ENCODE peak calls at places on chromosomes 1 and 21, in five cellular contexts. One of them, this sample, is unnamed.

GRCh38 chr21:22278366-22278765 is 1280.2 kb downstream of the NCAM2 start:
- DNase-seq in thoracic aorta: no peak
- DNase-seq in PC-9: peak; percentile 56
- DNase-seq in uterus: no peak
- DNase-seq in astrocyte: no peak
- DNase-seq in this sample: no peak

GRCh38 chr1:65510961-65511360 is 90.5 kb downstream of the LEPR start:
- DNase-seq in astrocyte: no peak
- DNase-seq in uterus: no peak
- DNase-seq in thoracic aorta: no peak
- DNase-seq in PC-9: no peak
- DNase-seq in this sample: no peak

GRCh38 chr1:161838362-161838761 is 72.2 kb downstream of the ATF6 start:
- DNase-seq in uterus: no peak
- DNase-seq in astrocyte: no peak
- DNase-seq in PC-9: no peak
- DNase-seq in thoracic aorta: no peak
- DNase-seq in this sample: no peak

GRCh38 chr1:39652105-39652504 is 12.7 kb upstream of the HEYL start:
- DNase-seq in thoracic aorta: no peak
- DNase-seq in uterus: no peak
- DNase-seq in astrocyte: no peak
- DNase-seq in PC-9: no peak
- DNase-seq in this sample: no peak

GRCh38 chr21:28513450-28513849 is 479.2 kb downstream of the LTN1 start:
- DNase-seq in astrocyte: peak; percentile 29
- DNase-seq in PC-9: no peak
- DNase-seq in uterus: no peak
- DNase-seq in thoracic aorta: no peak
- DNase-seq in this sample: no peak

GRCh38 chr21:20856926-20857325 is 141.3 kb upstream of the NCAM2 start:
- DNase-seq in PC-9: no peak
- DNase-seq in astrocyte: no peak
- DNase-seq in thoracic aorta: no peak
- DNase-seq in uterus: no peak
- DNase-seq in this sample: no peak

GRCh38 chr1:159436469-159436868 is 3.1 kb upstream of the OR10J1 start:
- DNase-seq in PC-9: no peak
- DNase-seq in thoracic aorta: no peak
- DNase-seq in uterus: no peak
- DNase-seq in astrocyte: no peak
- DNase-seq in this sample: no peak

GRCh38 chr1:151991663-151992344 is 1.9 kb downstream of the S100A10 start:
- DNase-seq in astrocyte: no peak
- DNase-seq in PC-9: peak; percentile 34
- DNase-seq in uterus: no peak
- DNase-seq in thoracic aorta: no peak
- DNase-seq in this sample: no peak

GRCh38 chr1:53091841-53092645 is 30.0 kb downstream of the PODN start:
- DNase-seq in thoracic aorta: no peak
- DNase-seq in astrocyte: peak; percentile 47
- DNase-seq in PC-9: no peak
- DNase-seq in uterus: no peak
- DNase-seq in this sample: peak; percentile 60

GRCh38 chr1:185139231-185139630 is 17.5 kb downstream of the TRMT1L start:
- DNase-seq in astrocyte: no peak
- DNase-seq in thoracic aorta: no peak
- DNase-seq in PC-9: no peak
- DNase-seq in uterus: no peak
- DNase-seq in this sample: no peak

GRCh38 chr1:59062743-59063142 is 234.2 kb upstream of the FGGY start:
- DNase-seq in PC-9: no peak
- DNase-seq in astrocyte: peak; percentile 82
- DNase-seq in uterus: peak; percentile 59
- DNase-seq in thoracic aorta: peak; percentile 33
- DNase-seq in this sample: no peak

GRCh38 chr1:43039228-43040055 is 80.8 kb upstream of the SLC2A1 start:
- DNase-seq in thoracic aorta: no peak
- DNase-seq in astrocyte: no peak
- DNase-seq in uterus: no peak
- DNase-seq in PC-9: no peak
- DNase-seq in this sample: no peak

GRCh38 chr1:43285269-43285986 is at the start of gene C1orf210:
- DNase-seq in thoracic aorta: no peak
- DNase-seq in PC-9: peak; percentile 91
- DNase-seq in uterus: no peak
- DNase-seq in astrocyte: no peak
- DNase-seq in this sample: peak; percentile 91

GRCh38 chr21:35225573-35225972 is 176.5 kb upstream of the RUNX1 start:
- DNase-seq in PC-9: no peak
- DNase-seq in astrocyte: no peak
- DNase-seq in uterus: no peak
- DNase-seq in thoracic aorta: no peak
- DNase-seq in this sample: no peak

GRCh38 chr1:116777831-116778830 is 23.9 kb downstream of the CD2 start:
- DNase-seq in astrocyte: peak; percentile 81
- DNase-seq in PC-9: peak; percentile 37
- DNase-seq in thoracic aorta: no peak
- DNase-seq in uterus: no peak
- DNase-seq in this sample: no peak

GRCh38 chr1:41673806-41674205 is 189.3 kb upstream of the EDN2 start:
- DNase-seq in PC-9: no peak
- DNase-seq in astrocyte: no peak
- DNase-seq in uterus: no peak
- DNase-seq in thoracic aorta: no peak
- DNase-seq in this sample: no peak

GRCh38 chr1:167905671-167906070 is 8.3 kb downstream of the ADCY10 start:
- DNase-seq in astrocyte: no peak
- DNase-seq in PC-9: no peak
- DNase-seq in uterus: no peak
- DNase-seq in thoracic aorta: no peak
- DNase-seq in this sample: no peak

GRCh38 chr1:171869097-171869496 is 27.8 kb downstream of the DNM3 start:
- DNase-seq in uterus: no peak
- DNase-seq in astrocyte: no peak
- DNase-seq in thoracic aorta: no peak
- DNase-seq in PC-9: no peak
- DNase-seq in this sample: no peak

GRCh38 chr1:193562121-193562520 is 375.7 kb upstream of the B3GALT2 start:
- DNase-seq in PC-9: no peak
- DNase-seq in astrocyte: no peak
- DNase-seq in thoracic aorta: no peak
- DNase-seq in uterus: no peak
- DNase-seq in this sample: no peak

GRCh38 chr1:15066191-15066590 is 87.4 kb upstream of the TMEM51 start:
- DNase-seq in thoracic aorta: no peak
- DNase-seq in PC-9: no peak
- DNase-seq in uterus: no peak
- DNase-seq in astrocyte: no peak
- DNase-seq in this sample: no peak

GRCh38 chr1:205319081-205320018 is 2.2 kb downstream of the NUAK2 start:
- DNase-seq in PC-9: peak; percentile 76
- DNase-seq in thoracic aorta: no peak
- DNase-seq in astrocyte: peak; percentile 69
- DNase-seq in uterus: peak; percentile 27
- DNase-seq in this sample: peak; percentile 85

GRCh38 chr21:39954570-39954969 is 87.3 kb downstream of the PCP4 start:
- DNase-seq in PC-9: no peak
- DNase-seq in astrocyte: no peak
- DNase-seq in thoracic aorta: no peak
- DNase-seq in uterus: no peak
- DNase-seq in this sample: no peak

GRCh38 chr1:100323428-100324106 is 28.7 kb upstream of the CDC14A start:
- DNase-seq in thoracic aorta: no peak
- DNase-seq in uterus: no peak
- DNase-seq in PC-9: no peak
- DNase-seq in astrocyte: no peak
- DNase-seq in this sample: no peak

GRCh38 chr21:44729336-44730027 is 18.1 kb upstream of the TSPEAR start:
- DNase-seq in uterus: no peak
- DNase-seq in astrocyte: no peak
- DNase-seq in thoracic aorta: no peak
- DNase-seq in PC-9: no peak
- DNase-seq in this sample: no peak

GRCh38 chr1:16145988-16146887 is 9.6 kb downstream of the EPHA2 start:
- DNase-seq in astrocyte: peak; percentile 92
- DNase-seq in thoracic aorta: no peak
- DNase-seq in uterus: peak; percentile 95
- DNase-seq in PC-9: peak; percentile 75
- DNase-seq in this sample: peak; percentile 69

GRCh38 chr1:38250356-38250755 is 203.8 kb upstream of the POU3F1 start:
- DNase-seq in uterus: no peak
- DNase-seq in astrocyte: no peak
- DNase-seq in thoracic aorta: no peak
- DNase-seq in PC-9: no peak
- DNase-seq in this sample: no peak

GRCh38 chr1:3543076-3544049 is 67.9 kb downstream of the MEGF6 start:
- DNase-seq in astrocyte: peak; percentile 90
- DNase-seq in uterus: peak; percentile 35
- DNase-seq in thoracic aorta: peak; percentile 81
- DNase-seq in PC-9: peak; percentile 94
- DNase-seq in this sample: peak; percentile 34

GRCh38 chr1:221865808-221866207 is 123.9 kb upstream of the DUSP10 start:
- DNase-seq in PC-9: no peak
- DNase-seq in astrocyte: peak; percentile 76
- DNase-seq in uterus: no peak
- DNase-seq in thoracic aorta: no peak
- DNase-seq in this sample: no peak

GRCh38 chr1:92571578-92571977 is 84.9 kb upstream of the GFI1 start:
- DNase-seq in astrocyte: no peak
- DNase-seq in PC-9: no peak
- DNase-seq in uterus: no peak
- DNase-seq in thoracic aorta: no peak
- DNase-seq in this sample: no peak

GRCh38 chr1:6116137-6116536 is 64.0 kb downstream of the CHD5 start:
- DNase-seq in astrocyte: peak; percentile 6
- DNase-seq in uterus: no peak
- DNase-seq in PC-9: peak; percentile 64
- DNase-seq in thoracic aorta: no peak
- DNase-seq in this sample: no peak

GRCh38 chr1:53197301-53198205 is 929 bp downstream of the CPT2 start:
- DNase-seq in thoracic aorta: no peak
- DNase-seq in uterus: no peak
- DNase-seq in astrocyte: peak; percentile 44
- DNase-seq in PC-9: no peak
- DNase-seq in this sample: no peak

GRCh38 chr1:204268101-204268500 is 54.3 kb upstream of the GOLT1A start:
- DNase-seq in thoracic aorta: no peak
- DNase-seq in astrocyte: no peak
- DNase-seq in PC-9: no peak
- DNase-seq in uterus: no peak
- DNase-seq in this sample: no peak

GRCh38 chr1:235160395-235160964 is 570 bp downstream of the RBM34 start:
- DNase-seq in thoracic aorta: no peak
- DNase-seq in uterus: no peak
- DNase-seq in PC-9: peak; percentile 44
- DNase-seq in astrocyte: peak; percentile 66
- DNase-seq in this sample: no peak

DNA sequence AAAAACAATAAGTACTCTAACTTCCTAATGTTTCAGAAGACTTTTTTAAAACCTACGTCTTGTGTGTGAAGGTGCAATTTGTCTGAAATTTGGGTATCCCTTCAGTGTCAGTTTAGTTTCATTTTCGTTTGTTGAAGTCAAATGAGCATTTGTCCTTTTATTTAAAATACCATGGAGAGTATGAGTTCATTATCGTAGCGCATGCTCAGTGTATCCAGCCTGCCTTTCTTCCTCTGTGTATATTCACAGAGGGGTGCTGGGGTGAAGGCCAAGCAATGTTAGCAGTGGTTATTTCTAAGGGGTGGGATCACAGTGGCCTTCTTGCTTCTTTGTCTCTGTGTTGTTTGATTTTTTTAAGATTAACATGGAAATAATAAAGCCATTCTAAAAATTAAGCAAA is 43.2 kb downstream of the CNN3 start:
- DNase-seq in astrocyte: no peak
- DNase-seq in uterus: no peak
- DNase-seq in thoracic aorta: no peak
- DNase-seq in PC-9: no peak
- DNase-seq in this sample: no peak
- H3K4me3 ChIP-seq in astrocyte: no peak overlapping the region
- H3K4me3 ChIP-seq in uterus: peak overlapping the region; percentile 14
- H3K4me3 ChIP-seq in thoracic aorta: peak overlapping the region; percentile 39
- H3K4me3 ChIP-seq in PC-9: no peak overlapping the region
- H3K4me3 ChIP-seq in this sample: no peak overlapping the region

GRCh38 chr1:155105604-155106011 is 22.1 kb upstream of the EFNA1 start:
- DNase-seq in thoracic aorta: no peak
- DNase-seq in uterus: no peak
- DNase-seq in PC-9: no peak
- DNase-seq in astrocyte: no peak
- DNase-seq in this sample: peak; percentile 89

GRCh38 chr1:155106862-155107261 is 20.8 kb upstream of the EFNA1 start:
- DNase-seq in astrocyte: no peak
- DNase-seq in thoracic aorta: no peak
- DNase-seq in PC-9: no peak
- DNase-seq in uterus: no peak
- DNase-seq in this sample: no peak

GRCh38 chr1:155107309-155108283 is 20.1 kb upstream of the EFNA1 start:
- DNase-seq in thoracic aorta: no peak
- DNase-seq in PC-9: no peak
- DNase-seq in astrocyte: no peak
- DNase-seq in uterus: no peak
- DNase-seq in this sample: no peak

GRCh38 chr1:155113450-155113985 is 14.2 kb upstream of the EFNA1 start:
- DNase-seq in astrocyte: no peak
- DNase-seq in thoracic aorta: no peak
- DNase-seq in PC-9: no peak
- DNase-seq in uterus: no peak
- DNase-seq in this sample: no peak

GRCh38 chr1:155110381-155110780 is 17.3 kb upstream of the EFNA1 start:
- DNase-seq in uterus: no peak
- DNase-seq in PC-9: no peak
- DNase-seq in thoracic aorta: no peak
- DNase-seq in astrocyte: no peak
- DNase-seq in this sample: no peak
- H3K36me3 ChIP-seq in uterus: no peaks in the 10 kb centered on the region
- H3K36me3 ChIP-seq in PC-9: no peaks in the 10 kb centered on the region
- H3K36me3 ChIP-seq in thoracic aorta: no peaks in the 10 kb centered on the region
- H3K36me3 ChIP-seq in astrocyte: no peaks in the 10 kb centered on the region
- H3K36me3 ChIP-seq in this sample: no peaks in the 10 kb centered on the region

DNA sequence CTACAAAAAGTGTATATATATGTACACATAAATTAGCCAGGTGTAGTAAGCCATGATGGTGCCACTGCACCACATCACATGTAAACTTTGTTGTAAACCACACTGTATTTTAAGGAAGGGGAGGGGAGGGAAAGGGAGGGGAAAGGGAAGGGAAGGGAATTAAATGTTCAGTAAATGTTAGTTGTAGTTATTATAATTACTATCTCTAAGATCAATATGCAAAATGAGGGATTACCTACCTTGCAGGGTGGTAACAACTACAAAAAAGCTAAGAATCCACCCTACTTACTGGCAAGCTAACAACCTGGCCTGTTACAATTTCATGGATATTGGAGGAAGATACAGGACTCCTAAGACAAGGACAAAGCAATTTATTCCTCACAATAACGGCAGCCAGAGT is 17.7 kb downstream of the FAF1 start:
- DNase-seq in astrocyte: no peak
- DNase-seq in uterus: no peak
- DNase-seq in PC-9: no peak
- DNase-seq in thoracic aorta: no peak
- DNase-seq in this sample: no peak
- H3K4me3 ChIP-seq in astrocyte: no peak overlapping the region
- H3K4me3 ChIP-seq in uterus: no peak overlapping the region
- H3K4me3 ChIP-seq in PC-9: no peak overlapping the region
- H3K4me3 ChIP-seq in thoracic aorta: no peak overlapping the region
- H3K4me3 ChIP-seq in this sample: no peak overlapping the region

GRCh38 chr1:173708787-173709186 is 6.0 kb upstream of the KLHL20 start:
- DNase-seq in uterus: no peak
- DNase-seq in thoracic aorta: no peak
- DNase-seq in PC-9: no peak
- DNase-seq in astrocyte: no peak
- DNase-seq in this sample: no peak
- H3K36me3 ChIP-seq in uterus: no peaks in the 10 kb centered on the region
- H3K36me3 ChIP-seq in thoracic aorta: no peaks in the 10 kb centered on the region
- H3K36me3 ChIP-seq in PC-9: no peaks in the 10 kb centered on the region
- H3K36me3 ChIP-seq in astrocyte: no peaks in the 10 kb centered on the region
- H3K36me3 ChIP-seq in this sample: no peaks in the 10 kb centered on the region

This sample was measured in lung.